ENCODE peak calls at places on chromosome 1, in eight cellular contexts. One of them, this sample, is unnamed.

GRCh38 chr1:22447581-22448215 is 4.0 kb upstream of the ZBTB40 start:
- DNase-seq in SK-N-SH: peak; percentile 50
- DNase-seq in neural progenitor cell: no peak
- DNase-seq in MM.1S: no peak
- DNase-seq in OCI-LY7: no peak
- DNase-seq in PC-3: peak; percentile 81
- DNase-seq in HCT116: no peak
- DNase-seq in hepatocyte: no peak
- DNase-seq in this sample: peak; percentile 92

GRCh38 chr1:200179781-200180160 is 152.3 kb downstream of the NR5A2 start:
- DNase-seq in SK-N-SH: no peak
- DNase-seq in neural progenitor cell: no peak
- DNase-seq in MM.1S: no peak
- DNase-seq in OCI-LY7: no peak
- DNase-seq in PC-3: no peak
- DNase-seq in HCT116: no peak
- DNase-seq in hepatocyte: no peak
- DNase-seq in this sample: peak; percentile 52

GRCh38 chr1:10539411-10540043 is 64.8 kb downstream of the PEX14 start:
- DNase-seq in SK-N-SH: no peak
- DNase-seq in neural progenitor cell: no peak
- DNase-seq in MM.1S: no peak
- DNase-seq in OCI-LY7: no peak
- DNase-seq in PC-3: no peak
- DNase-seq in HCT116: no peak
- DNase-seq in hepatocyte: no peak
- DNase-seq in this sample: peak; percentile 59

GRCh38 chr1:42176902-42177519 is 12.5 kb upstream of the GUCA2A start:
- DNase-seq in SK-N-SH: peak; percentile 55
- DNase-seq in neural progenitor cell: peak; percentile 72
- DNase-seq in MM.1S: peak; percentile 55
- DNase-seq in OCI-LY7: peak; percentile 54
- DNase-seq in PC-3: peak; percentile 69
- DNase-seq in HCT116: no peak
- DNase-seq in hepatocyte: peak; percentile 66
- DNase-seq in this sample: peak; percentile 63

GRCh38 chr1:92210701-92211100 is 7.0 kb upstream of the C1orf146 start:
- DNase-seq in SK-N-SH: no peak
- DNase-seq in neural progenitor cell: no peak
- DNase-seq in MM.1S: no peak
- DNase-seq in OCI-LY7: no peak
- DNase-seq in PC-3: no peak
- DNase-seq in HCT116: no peak
- DNase-seq in hepatocyte: no peak
- DNase-seq in this sample: peak; percentile 42

GRCh38 chr1:173832748-173833147 is 8.1 kb upstream of the CENPL start:
- DNase-seq in SK-N-SH: no peak
- DNase-seq in neural progenitor cell: no peak
- DNase-seq in MM.1S: no peak
- DNase-seq in OCI-LY7: no peak
- DNase-seq in PC-3: no peak
- DNase-seq in HCT116: no peak
- DNase-seq in hepatocyte: no peak
- DNase-seq in this sample: no peak

GRCh38 chr1:115411388-115412063 is 73.5 kb upstream of the NGF start:
- DNase-seq in SK-N-SH: no peak
- DNase-seq in neural progenitor cell: no peak
- DNase-seq in MM.1S: no peak
- DNase-seq in OCI-LY7: peak; percentile 1
- DNase-seq in PC-3: peak; percentile 70
- DNase-seq in HCT116: peak; percentile 7
- DNase-seq in hepatocyte: peak; percentile 24
- DNase-seq in this sample: peak; percentile 78

GRCh38 chr1:188244681-188245080 is 1415.9 kb downstream of the PLA2G4A start:
- DNase-seq in SK-N-SH: no peak
- DNase-seq in neural progenitor cell: no peak
- DNase-seq in MM.1S: no peak
- DNase-seq in OCI-LY7: no peak
- DNase-seq in PC-3: no peak
- DNase-seq in HCT116: no peak
- DNase-seq in hepatocyte: no peak
- DNase-seq in this sample: no peak

GRCh38 chr1:10691740-10692125 is 104.7 kb downstream of the CASZ1 start:
- DNase-seq in SK-N-SH: no peak
- DNase-seq in neural progenitor cell: no peak
- DNase-seq in MM.1S: no peak
- DNase-seq in OCI-LY7: no peak
- DNase-seq in PC-3: no peak
- DNase-seq in HCT116: no peak
- DNase-seq in hepatocyte: peak; percentile 75
- DNase-seq in this sample: peak; percentile 61

GRCh38 chr1:16248603-16249534 is 11.9 kb upstream of the CPLANE2 start:
- DNase-seq in SK-N-SH: peak; percentile 80
- DNase-seq in neural progenitor cell: no peak
- DNase-seq in MM.1S: peak; percentile 21
- DNase-seq in OCI-LY7: peak; percentile 49
- DNase-seq in PC-3: peak; percentile 80
- DNase-seq in HCT116: peak; percentile 13
- DNase-seq in hepatocyte: peak; percentile 78
- DNase-seq in this sample: peak; percentile 62

GRCh38 chr1:209645574-209646452 is 6.4 kb downstream of the LAMB3 start:
- DNase-seq in SK-N-SH: no peak
- DNase-seq in neural progenitor cell: no peak
- DNase-seq in MM.1S: no peak
- DNase-seq in OCI-LY7: no peak
- DNase-seq in PC-3: no peak
- DNase-seq in HCT116: no peak
- DNase-seq in hepatocyte: no peak
- DNase-seq in this sample: no peak

GRCh38 chr1:234925440-234926251 is 203.0 kb downstream of the TOMM20 start:
- DNase-seq in SK-N-SH: no peak
- DNase-seq in neural progenitor cell: no peak
- DNase-seq in MM.1S: peak; percentile 15
- DNase-seq in OCI-LY7: peak; percentile 14
- DNase-seq in PC-3: peak; percentile 96
- DNase-seq in HCT116: peak; percentile 46
- DNase-seq in hepatocyte: peak; percentile 87
- DNase-seq in this sample: peak; percentile 98

GRCh38 chr1:12184008-12184681 is 17.4 kb downstream of the TNFRSF1B start:
- DNase-seq in SK-N-SH: peak; percentile 93
- DNase-seq in neural progenitor cell: peak; percentile 61
- DNase-seq in MM.1S: no peak
- DNase-seq in OCI-LY7: no peak
- DNase-seq in PC-3: no peak
- DNase-seq in HCT116: no peak
- DNase-seq in hepatocyte: peak; percentile 65
- DNase-seq in this sample: peak; percentile 66
- TF ChIP-seq EZH2phosphoT487 in SK-N-SH: no peak
- TF ChIP-seq EZH2phosphoT487 in neural progenitor cell: no peak
- TF ChIP-seq EZH2phosphoT487 in MM.1S: no peak
- TF ChIP-seq EZH2phosphoT487 in OCI-LY7: no peak
- TF ChIP-seq EZH2phosphoT487 in PC-3: no peak
- TF ChIP-seq EZH2phosphoT487 in HCT116: no peak
- TF ChIP-seq EZH2phosphoT487 in hepatocyte: no peak
- TF ChIP-seq EZH2phosphoT487 in this sample: no peak

GRCh38 chr1:179779645-179780272 is 36.7 kb downstream of the FAM163A start:
- DNase-seq in SK-N-SH: no peak
- DNase-seq in neural progenitor cell: no peak
- DNase-seq in MM.1S: no peak
- DNase-seq in OCI-LY7: no peak
- DNase-seq in PC-3: peak; percentile 58
- DNase-seq in HCT116: no peak
- DNase-seq in hepatocyte: no peak
- DNase-seq in this sample: peak; percentile 31
- TF ChIP-seq EZH2phosphoT487 in SK-N-SH: no peak
- TF ChIP-seq EZH2phosphoT487 in neural progenitor cell: no peak
- TF ChIP-seq EZH2phosphoT487 in MM.1S: no peak
- TF ChIP-seq EZH2phosphoT487 in OCI-LY7: no peak
- TF ChIP-seq EZH2phosphoT487 in PC-3: no peak
- TF ChIP-seq EZH2phosphoT487 in HCT116: no peak
- TF ChIP-seq EZH2phosphoT487 in hepatocyte: no peak
- TF ChIP-seq EZH2phosphoT487 in this sample: no peak

GRCh38 chr1:20871419-20871818 is 84.3 kb upstream of the HP1BP3 start:
- DNase-seq in SK-N-SH: no peak
- DNase-seq in neural progenitor cell: no peak
- DNase-seq in MM.1S: no peak
- DNase-seq in OCI-LY7: no peak
- DNase-seq in PC-3: no peak
- DNase-seq in HCT116: no peak
- DNase-seq in hepatocyte: no peak
- DNase-seq in this sample: no peak

GRCh38 chr1:20868263-20868662 is 81.2 kb upstream of the HP1BP3 start:
- DNase-seq in SK-N-SH: no peak
- DNase-seq in neural progenitor cell: no peak
- DNase-seq in MM.1S: no peak
- DNase-seq in OCI-LY7: no peak
- DNase-seq in PC-3: no peak
- DNase-seq in HCT116: no peak
- DNase-seq in hepatocyte: no peak
- DNase-seq in this sample: no peak

GRCh38 chr1:20867062-20867461 is 80.0 kb upstream of the HP1BP3 start:
- DNase-seq in SK-N-SH: no peak
- DNase-seq in neural progenitor cell: no peak
- DNase-seq in MM.1S: peak; percentile 40
- DNase-seq in OCI-LY7: no peak
- DNase-seq in PC-3: peak; percentile 37
- DNase-seq in HCT116: no peak
- DNase-seq in hepatocyte: no peak
- DNase-seq in this sample: no peak

GRCh38 chr1:20873311-20873710 is 86.2 kb upstream of the HP1BP3 start:
- DNase-seq in SK-N-SH: no peak
- DNase-seq in neural progenitor cell: no peak
- DNase-seq in MM.1S: no peak
- DNase-seq in OCI-LY7: no peak
- DNase-seq in PC-3: no peak
- DNase-seq in HCT116: no peak
- DNase-seq in hepatocyte: no peak
- DNase-seq in this sample: no peak

GRCh38 chr1:20867847-20868246 is 80.7 kb upstream of the HP1BP3 start:
- DNase-seq in SK-N-SH: no peak
- DNase-seq in neural progenitor cell: no peak
- DNase-seq in MM.1S: no peak
- DNase-seq in OCI-LY7: no peak
- DNase-seq in PC-3: peak; percentile 27
- DNase-seq in HCT116: no peak
- DNase-seq in hepatocyte: no peak
- DNase-seq in this sample: peak; percentile 60
- TF ChIP-seq EZH2phosphoT487 in SK-N-SH: no peak
- TF ChIP-seq EZH2phosphoT487 in neural progenitor cell: no peak
- TF ChIP-seq EZH2phosphoT487 in MM.1S: no peak
- TF ChIP-seq EZH2phosphoT487 in OCI-LY7: no peak
- TF ChIP-seq EZH2phosphoT487 in PC-3: no peak
- TF ChIP-seq EZH2phosphoT487 in HCT116: no peak
- TF ChIP-seq EZH2phosphoT487 in hepatocyte: no peak
- TF ChIP-seq EZH2phosphoT487 in this sample: no peak

GRCh38 chr1:164728719-164729118 is 169.7 kb downstream of the PBX1 start:
- DNase-seq in SK-N-SH: no peak
- DNase-seq in neural progenitor cell: no peak
- DNase-seq in MM.1S: no peak
- DNase-seq in OCI-LY7: no peak
- DNase-seq in PC-3: no peak
- DNase-seq in HCT116: no peak
- DNase-seq in hepatocyte: no peak
- DNase-seq in this sample: no peak

GRCh38 chr1:164725401-164725800 is 166.4 kb downstream of the PBX1 start:
- DNase-seq in SK-N-SH: peak; percentile 20
- DNase-seq in neural progenitor cell: no peak
- DNase-seq in MM.1S: no peak
- DNase-seq in OCI-LY7: no peak
- DNase-seq in PC-3: no peak
- DNase-seq in HCT116: no peak
- DNase-seq in hepatocyte: no peak
- DNase-seq in this sample: peak; percentile 76

GRCh38 chr1:164723296-164723731 is 164.3 kb downstream of the PBX1 start:
- DNase-seq in SK-N-SH: no peak
- DNase-seq in neural progenitor cell: no peak
- DNase-seq in MM.1S: no peak
- DNase-seq in OCI-LY7: no peak
- DNase-seq in PC-3: no peak
- DNase-seq in HCT116: no peak
- DNase-seq in hepatocyte: no peak
- DNase-seq in this sample: no peak

GRCh38 chr1:164731161-164731747 is 172.3 kb downstream of the PBX1 start:
- DNase-seq in SK-N-SH: no peak
- DNase-seq in neural progenitor cell: no peak
- DNase-seq in MM.1S: no peak
- DNase-seq in OCI-LY7: no peak
- DNase-seq in PC-3: no peak
- DNase-seq in HCT116: no peak
- DNase-seq in hepatocyte: no peak
- DNase-seq in this sample: no peak

GRCh38 chr1:164726235-164726634 is 167.3 kb downstream of the PBX1 start:
- DNase-seq in SK-N-SH: no peak
- DNase-seq in neural progenitor cell: no peak
- DNase-seq in MM.1S: no peak
- DNase-seq in OCI-LY7: no peak
- DNase-seq in PC-3: peak; percentile 53
- DNase-seq in HCT116: no peak
- DNase-seq in hepatocyte: no peak
- DNase-seq in this sample: peak; percentile 94
- TF ChIP-seq EZH2phosphoT487 in SK-N-SH: no peak
- TF ChIP-seq EZH2phosphoT487 in neural progenitor cell: no peak
- TF ChIP-seq EZH2phosphoT487 in MM.1S: no peak
- TF ChIP-seq EZH2phosphoT487 in OCI-LY7: no peak
- TF ChIP-seq EZH2phosphoT487 in PC-3: no peak
- TF ChIP-seq EZH2phosphoT487 in HCT116: no peak
- TF ChIP-seq EZH2phosphoT487 in hepatocyte: no peak
- TF ChIP-seq EZH2phosphoT487 in this sample: no peak

GRCh38 chr1:236908669-236909068 is 95.6 kb downstream of the MT1HL1 start:
- DNase-seq in SK-N-SH: no peak
- DNase-seq in neural progenitor cell: no peak
- DNase-seq in MM.1S: no peak
- DNase-seq in OCI-LY7: no peak
- DNase-seq in PC-3: no peak
- DNase-seq in HCT116: no peak
- DNase-seq in hepatocyte: no peak
- DNase-seq in this sample: no peak

GRCh38 chr1:236907205-236907604 is 97.0 kb downstream of the MT1HL1 start:
- DNase-seq in SK-N-SH: peak; percentile 76
- DNase-seq in neural progenitor cell: peak; percentile 24
- DNase-seq in MM.1S: no peak
- DNase-seq in OCI-LY7: no peak
- DNase-seq in PC-3: no peak
- DNase-seq in HCT116: no peak
- DNase-seq in hepatocyte: no peak
- DNase-seq in this sample: no peak

GRCh38 chr1:236904874-236905741 is 99.1 kb downstream of the MT1HL1 start:
- DNase-seq in SK-N-SH: no peak
- DNase-seq in neural progenitor cell: no peak
- DNase-seq in MM.1S: no peak
- DNase-seq in OCI-LY7: no peak
- DNase-seq in PC-3: peak; percentile 89
- DNase-seq in HCT116: peak; percentile 70
- DNase-seq in hepatocyte: peak; percentile 49
- DNase-seq in this sample: peak; percentile 92
- TF ChIP-seq EZH2phosphoT487 in SK-N-SH: no peak
- TF ChIP-seq EZH2phosphoT487 in neural progenitor cell: no peak
- TF ChIP-seq EZH2phosphoT487 in MM.1S: no peak
- TF ChIP-seq EZH2phosphoT487 in OCI-LY7: no peak
- TF ChIP-seq EZH2phosphoT487 in PC-3: no peak
- TF ChIP-seq EZH2phosphoT487 in HCT116: no peak
- TF ChIP-seq EZH2phosphoT487 in hepatocyte: no peak
- TF ChIP-seq EZH2phosphoT487 in this sample: no peak

This sample was measured in GM23248.